ENCODE peak calls at places on chromosomes 13 and 19, in four cellular contexts. Z is neural crest cell; R is activated naive CD8-positive, alpha-beta T cell treated with anti-CD3 and anti-CD28 coated beads, Interleukin-2, amount 50 U/mL, for 24 hours; V is activated CD4-positive, CD25-positive, alpha-beta regulatory T cell. X is an unnamed sample.
A peak's percentile ranks its signal among the peaks of the same experiment; 100 is the strongest.

GRCh38 chr13:38900188-38900587 is 90.4 kb downstream of the STOML3 start:
- DNase-seq in Z (no peak), R (no peak), V (no peak), X (no peak)

GRCh38 chr13:43128504-43128929 is 105.1 kb downstream of the DNAJC15 start:
- DNase-seq in Z (no peak), R (no peak), V (no peak), X (no peak)

GRCh38 chr19:17329061-17329767 is 5.4 kb downstream of the ANO8 start:
- DNase-seq in Z (no peak), R (peak; percentile 19), V (no peak), X (no peak)

GRCh38 chr13:65966991-65967451 is 1263.1 kb downstream of the PCDH9 start:
- DNase-seq in Z (no peak), R (no peak), V (no peak), X (no peak)

GRCh38 chr19:51799311-51799997 is 4.5 kb downstream of the FPR3 start:
- DNase-seq in Z (no peak), R (no peak), V (no peak), X (no peak)

GRCh38 chr13:39734952-39735351 is 79.5 kb downstream of the COG6 start:
- DNase-seq in Z (no peak), R (no peak), V (no peak), X (no peak)

GRCh38 chr19:1315470-1316166 is 29.9 kb downstream of the EFNA2 start:
- DNase-seq in Z (no peak), R (peak; percentile 51), V (no peak), X (no peak)

GRCh38 chr13:44796597-44797517 is 192.4 kb downstream of the NUFIP1 start:
- DNase-seq in Z (no peak), R (no peak), V (no peak), X (no peak)

GRCh38 chr13:76861859-76862258 is 24.3 kb downstream of the KCTD12 start:
- DNase-seq in Z (no peak), R (no peak), V (no peak), X (no peak)

GRCh38 chr13:19845758-19846157 is 17.7 kb downstream of the ZMYM5 start:
- DNase-seq in Z (no peak), R (no peak), V (no peak), X (no peak)

GRCh38 chr13:40764587-40765403 is 6.2 kb downstream of the MRPS31 start:
- DNase-seq in Z (no peak), R (peak; percentile 59), V (no peak), X (no peak)

X was measured in activated T-helper 1 cell treated with anti-CD3 and anti-CD28 coated beads, Interleukin-2, amount 50 U/mL, for 16 hours.